ENCODE peak calls at places on chromosomes 3 and 15, in five cellular contexts. Z is tibial nerve, Y is heart right ventricle, T is uterus, O is thoracic aorta. D is an unnamed sample.

GRCh38 chr3:40895109-40895508 is 304.2 kb upstream of the CTNNB1 start:
- DNase-seq in O (no peak), T (no peak), Y (no peak), Z (no peak), D (no peak)

GRCh38 chr15:52288051-52288942 is 7.3 kb downstream of the MYO5C start:
- DNase-seq in T (no peak), Y (no peak), Z (no peak), O (no peak), D (no peak)

GRCh38 chr3:13507247-13507790 is 27.2 kb downstream of the HDAC11 start:
- DNase-seq in Y (no peak), O (no peak), Z (no peak), T (no peak), D (peak; percentile 32)

GRCh38 chr3:177196473-177197040 is 725 bp downstream of the TBL1XR1 start:
- DNase-seq in Z (peak; percentile 17), T (peak; percentile 53), Y (peak; percentile 37), O (peak; percentile 3), D (no peak)

GRCh38 chr3:48217449-48217848 is 5.8 kb upstream of the CAMP start:
- DNase-seq in Z (peak; percentile 26), O (no peak), Y (no peak), T (no peak), D (no peak)

GRCh38 chr3:86949850-86950249 is 41.1 kb downstream of the VGLL3 start:
- DNase-seq in O (no peak), T (no peak), Z (no peak), Y (no peak), D (no peak)

GRCh38 chr15:42939841-42940240 is 19.3 kb upstream of the TTBK2 start:
- DNase-seq in Y (no peak), T (no peak), Z (no peak), O (no peak), D (peak; percentile 46)

GRCh38 chr3:121592856-121593702 is at the start of gene FBXO40:
- DNase-seq in O (no peak), Y (peak; percentile 57), T (no peak), Z (no peak), D (peak; percentile 49)

GRCh38 chr3:46662771-46663551 is 30.5 kb downstream of the ALS2CL start:
- DNase-seq in Z (peak; percentile 60), O (no peak), Y (peak; percentile 24), T (peak; percentile 24), D (peak; percentile 88)

GRCh38 chr15:96053039-96054021 is 277.2 kb upstream of the NR2F2 start:
- DNase-seq in Z (peak; percentile 16), O (no peak), T (peak; percentile 40), Y (peak; percentile 42), D (peak; percentile 7)

GRCh38 chr3:162704991-162705390 is 1208.4 kb downstream of the OTOL1 start:
- DNase-seq in T (no peak), Y (no peak), O (no peak), Z (no peak), D (no peak)

GRCh38 chr3:110521019-110521418 is 550.6 kb upstream of the NECTIN3 start:
- DNase-seq in T (no peak), Y (no peak), O (no peak), Z (no peak), D (no peak)

GRCh38 chr15:29870495-29871151 is 48.4 kb upstream of the TJP1 start:
- DNase-seq in Z (peak; percentile 45), T (peak; percentile 55), O (no peak), Y (peak; percentile 44), D (peak; percentile 41)

GRCh38 chr3:48430359-48431101 is 644 bp upstream of the PLXNB1 start:
- DNase-seq in O (no peak), T (peak; percentile 44), Z (no peak), Y (no peak), D (no peak)

GRCh38 chr3:52046186-52046913 is 10.0 kb downstream of the DUSP7 start:
- DNase-seq in O (peak; percentile 78), T (peak; percentile 55), Y (peak; percentile 29), Z (no peak), D (no peak)

GRCh38 chr3:57961828-57962447 is 46.3 kb upstream of the FLNB start:
- DNase-seq in Y (no peak), O (no peak), T (no peak), Z (no peak), D (no peak)

GRCh38 chr15:53918180-53919079 is 59.8 kb upstream of the UNC13C start:
- DNase-seq in Y (peak; percentile 40), Z (no peak), O (no peak), T (no peak), D (no peak)

GRCh38 chr3:163476179-163476578 is 1602.1 kb downstream of the SI start:
- DNase-seq in Z (no peak), Y (no peak), T (no peak), O (no peak), D (no peak)

GRCh38 chr3:13709706-13710105 is 160.8 kb downstream of the FBLN2 start:
- DNase-seq in T (no peak), Y (peak; percentile 1), Z (peak; percentile 3), O (no peak), D (no peak)

GRCh38 chr15:60568301-60568742 is 89.4 kb upstream of the ICE2 start:
- DNase-seq in Z (no peak), O (no peak), T (no peak), Y (no peak), D (no peak)

GRCh38 chr3:86787091-86787490 is 203.9 kb downstream of the VGLL3 start:
- DNase-seq in T (no peak), O (no peak), Y (no peak), Z (no peak), D (no peak)

GRCh38 chr3:69236808-69237707 is 114.7 kb upstream of the LMOD3 start:
- DNase-seq in T (no peak), O (no peak), Y (peak; percentile 14), Z (no peak), D (no peak)

GRCh38 chr15:35925634-35926380 is 379.8 kb upstream of the DPH6 start:
- DNase-seq in Z (no peak), O (no peak), T (no peak), Y (no peak), D (no peak)

GRCh38 chr15:99438691-99439523 is 126.9 kb upstream of the MEF2A start:
- DNase-seq in T (no peak), O (no peak), Y (peak; percentile 25), Z (no peak), D (no peak)

GRCh38 chr3:184284696-184285095 is 8.9 kb downstream of the ECE2 start:
- DNase-seq in Z (no peak), Y (peak; percentile 70), O (no peak), T (no peak), D (peak; percentile 82)

GRCh38 chr3:168094877-168095610 is 680 bp downstream of the GOLIM4 start:
- DNase-seq in O (peak; percentile 4), Y (peak; percentile 63), T (peak; percentile 41), Z (peak; percentile 54), D (peak; percentile 32)

GRCh38 chr15:62752687-62753517 is 289.6 kb upstream of the TPM1 start:
- DNase-seq in T (no peak), Y (no peak), Z (no peak), O (no peak), D (no peak)

GRCh38 chr3:195209836-195210551 is 61.0 kb downstream of the XXYLT1 start:
- DNase-seq in T (peak; percentile 58), Y (peak; percentile 40), Z (peak; percentile 38), O (no peak), D (peak; percentile 34)

GRCh38 chr15:39151545-39151944 is 429.3 kb upstream of the THBS1 start:
- DNase-seq in Y (no peak), T (no peak), Z (no peak), O (no peak), D (no peak)

GRCh38 chr3:58627580-58627894 is 39.0 kb downstream of the FAM3D start:
- DNase-seq in T (no peak), O (no peak), Z (no peak), Y (peak; percentile 72), D (no peak)

GRCh38 chr3:129399895-129400357 is 28.5 kb downstream of the EFCAB12 start:
- DNase-seq in Z (peak; percentile 13), O (no peak), T (no peak), Y (no peak), D (no peak)

GRCh38 chr3:102174832-102175374 is 259.9 kb upstream of the ZPLD1 start:
- DNase-seq in O (no peak), T (no peak), Y (no peak), Z (no peak), D (no peak)

GRCh38 chr15:82538961-82539689 is 1.1 kb downstream of the RPS17 start:
- DNase-seq in Y (no peak), Z (no peak), O (no peak), T (no peak), D (no peak)

GRCh38 chr15:40939909-40940801 is 11.0 kb downstream of the DLL4 start:
- DNase-seq in Y (peak; percentile 76), O (no peak), Z (no peak), T (peak; percentile 48), D (no peak)

GRCh38 chr15:90000175-90000923 is 775 bp upstream of the ZNF710 start:
- DNase-seq in T (peak; percentile 38), Y (no peak), Z (no peak), O (no peak), D (no peak)

GRCh38 chr15:89998141-89998661 is 2.9 kb upstream of the ZNF710 start:
- DNase-seq in T (no peak), O (no peak), Z (no peak), Y (no peak), D (no peak)

GRCh38 chr15:89997079-89997478 is 4.0 kb upstream of the ZNF710 start:
- DNase-seq in T (no peak), O (no peak), Z (no peak), Y (no peak), D (no peak)

GRCh38 chr15:89999676-90000174 is 1.4 kb upstream of the ZNF710 start:
- DNase-seq in O (no peak), Y (peak; percentile 50), T (peak; percentile 28), Z (no peak), D (no peak)

GRCh38 chr15:89998923-89999675 is 2.0 kb upstream of the ZNF710 start:
- DNase-seq in O (no peak), Y (no peak), Z (no peak), T (no peak), D (no peak)
- H3K4me3 ChIP-seq in O (no peak overlapping the region), Y (peak overlapping the region; percentile 86), Z (no peak overlapping the region), T (no peak overlapping the region), D (no peak overlapping the region)

DNA sequence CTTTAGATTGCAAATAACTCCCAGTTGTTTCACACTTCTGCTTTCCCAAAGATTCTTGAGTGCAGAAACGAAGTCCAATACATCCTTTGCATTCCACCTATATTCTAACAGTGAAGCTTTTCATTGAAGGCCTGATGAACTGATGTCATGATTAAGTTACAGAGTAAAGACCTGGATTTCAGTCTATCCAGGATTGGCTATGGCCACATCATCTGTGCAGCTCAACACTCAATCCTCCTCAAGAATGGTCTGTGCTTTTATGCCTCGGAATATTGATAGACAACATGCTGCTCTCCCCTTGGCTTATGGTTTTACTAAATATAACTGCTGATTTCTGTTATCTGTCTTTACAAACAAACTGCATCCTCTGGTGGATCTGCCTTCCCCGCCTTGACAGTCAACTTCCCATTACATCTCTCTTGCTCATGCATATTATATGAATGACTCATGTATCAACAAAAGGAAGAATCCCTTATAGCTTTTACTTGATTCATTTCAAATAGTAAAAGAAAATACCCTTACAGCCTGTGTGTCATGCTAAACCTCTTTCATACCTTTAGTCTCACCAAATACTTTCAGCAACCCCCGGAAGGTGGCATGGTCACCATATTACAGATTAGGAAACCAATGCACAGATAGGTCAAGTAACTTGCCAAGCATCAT is 59.5 kb downstream of the SCN11A start:
- DNase-seq in Y (no peak), Z (no peak), O (no peak), T (no peak), D (no peak)
- H3K27ac ChIP-seq in Y (no peak overlapping the region), Z (no peak overlapping the region), O (no peak overlapping the region), T (no peak overlapping the region), D (no peak overlapping the region)

GRCh38 chr15:77634266-77634962 is 1.7 kb upstream of the LINGO1 start:
- DNase-seq in O (no peak), T (peak; percentile 35), Z (peak; percentile 45), Y (peak; percentile 56), D (peak; percentile 76)
- H3K27me3 ChIP-seq in O (peaks cover 6% of the 10 kb centered on the region), T (peaks cover 14% of the 10 kb centered on the region), Z (no peaks in the 10 kb centered on the region), Y (peaks cover 27% of the 10 kb centered on the region), D (no peaks in the 10 kb centered on the region)

GRCh38 chr3:152276688-152277087 is 8.0 kb downstream of the MBNL1 start:
- DNase-seq in T (no peak), Y (no peak), O (no peak), Z (no peak), D (no peak)
- H3K4me3 ChIP-seq in T (no peak overlapping the region), Y (no peak overlapping the region), O (peak overlapping the region; percentile 48), Z (no peak overlapping the region), D (no peak overlapping the region)